ENCODE peak calls at places on chromosomes 3 and 15, in ten cellular contexts. G is tibial artery, K is upper lobe of left lung, V is NB4, X is fibroblast of lung, R is fibroblast of mammary gland, S is BJ, D is DND-41, C is HFF-Myc, I is IMR-90. B is an unnamed sample.

GRCh38 chr3:71450985-71451560 is 132.5 kb downstream of the FOXP1 start:
- DNase-seq in G (no peak), K (no peak), S (no peak), I (peak), X (no peak), D (no peak), C (no peak), V (peak), R (no peak), B (no peak)

GRCh38 chr15:68408971-68409370 is 23.0 kb downstream of the ITGA11 start:
- DNase-seq in V (no peak), D (no peak), R (no peak), X (no peak), S (no peak), G (no peak), C (no peak), K (no peak), I (no peak), B (no peak)

GRCh38 chr3:197297476-197298340 is 704 bp downstream of the DLG1 start:
- DNase-seq in X (peak), S (peak), R (peak), G (peak), D (peak), V (peak), K (peak), I (peak), C (no peak), B (peak)

GRCh38 chr3:194955546-194955945 is 269.9 kb downstream of the FAM43A start:
- DNase-seq in X (no peak), I (no peak), S (no peak), R (no peak), K (no peak), C (no peak), G (no peak), D (no peak), V (no peak), B (no peak)

GRCh38 chr3:197278933-197279332 is 19.5 kb downstream of the DLG1 start:
- DNase-seq in K (no peak), R (no peak), D (no peak), G (no peak), S (no peak), X (no peak), V (no peak), I (no peak), C (no peak), B (no peak)

GRCh38 chr15:43150171-43150929 is 17.0 kb downstream of the TMEM62 start:
- DNase-seq in D (no peak), K (no peak), X (peak), G (no peak), C (peak), S (peak), R (peak), I (peak), V (no peak), B (peak)

GRCh38 chr3:176415896-176416295 is 781.4 kb downstream of the TBL1XR1 start:
- DNase-seq in R (no peak), C (no peak), D (no peak), V (no peak), X (no peak), I (no peak), G (no peak), S (no peak), K (no peak), B (no peak)

GRCh38 chr3:18302517-18302916 is 122.6 kb downstream of the SATB1 start:
- DNase-seq in X (peak), D (no peak), I (peak), V (peak), R (peak), G (no peak), K (no peak), S (peak), C (peak), B (no peak)

GRCh38 chr3:54756330-54756731 is 171.5 kb downstream of the LRTM1 start:
- DNase-seq in X (peak), S (peak), D (no peak), G (no peak), V (no peak), K (no peak), R (peak), C (peak), I (peak), B (no peak)

GRCh38 chr3:97658670-97659285 is 105.8 kb upstream of the ARL6 start:
- DNase-seq in I (peak), R (peak), D (no peak), C (peak), S (no peak), K (no peak), G (no peak), V (peak), X (peak), B (no peak)

GRCh38 chr15:52287114-52287513 is 8.5 kb downstream of the MYO5C start:
- DNase-seq in V (no peak), R (no peak), C (no peak), K (no peak), I (no peak), G (no peak), X (no peak), S (no peak), D (no peak), B (no peak)

GRCh38 chr15:100284701-100285100 is 57.1 kb downstream of the ADAMTS17 start:
- DNase-seq in I (no peak), D (no peak), C (no peak), V (no peak), G (no peak), X (no peak), K (no peak), R (no peak), S (no peak), B (no peak)

GRCh38 chr15:35689266-35689665 is 143.3 kb upstream of the DPH6 start:
- DNase-seq in V (no peak), K (no peak), D (no peak), S (no peak), X (no peak), G (no peak), R (no peak), I (no peak), C (no peak), B (no peak)

GRCh38 chr3:30643763-30644462 is 37.5 kb downstream of the TGFBR2 start:
- DNase-seq in G (no peak), X (no peak), R (no peak), D (peak), K (peak), V (peak), S (no peak), I (no peak), C (no peak), B (no peak)

GRCh38 chr15:64806509-64806908 is 18.9 kb downstream of the PIF1 start:
- DNase-seq in D (no peak), K (no peak), S (no peak), R (no peak), G (no peak), X (no peak), I (no peak), C (no peak), V (no peak), B (peak)

GRCh38 chr3:194136519-194137313 is 768 bp downstream of the HES1 start:
- DNase-seq in I (peak), V (peak), X (peak), K (peak), C (no peak), S (peak), G (peak), R (peak), D (peak), B (peak)

GRCh38 chr3:114690896-114691295 is 397.1 kb downstream of the TIGIT start:
- DNase-seq in G (no peak), I (no peak), D (no peak), C (no peak), R (peak), S (no peak), X (peak), K (no peak), V (no peak), B (no peak)

GRCh38 chr3:129985113-129985512 is 10.6 kb downstream of the TRH start:
- DNase-seq in R (no peak), X (no peak), K (no peak), V (no peak), I (no peak), S (no peak), C (no peak), G (no peak), D (no peak), B (no peak)

GRCh38 chr3:126548556-126549466 is 9.9 kb downstream of the C3orf22 start:
- DNase-seq in C (no peak), V (no peak), K (peak), G (peak), R (no peak), X (no peak), I (no peak), S (no peak), D (peak), B (peak)

GRCh38 chr3:82085356-82085755 is 323.9 kb upstream of the GBE1 start:
- DNase-seq in V (no peak), X (no peak), S (no peak), D (no peak), C (no peak), I (no peak), G (no peak), K (no peak), R (no peak), B (no peak)

GRCh38 chr15:77633913-77634265 is 1.2 kb upstream of the LINGO1 start:
- DNase-seq in G (no peak), K (no peak), I (no peak), C (no peak), X (no peak), R (no peak), D (no peak), S (no peak), V (no peak), B (no peak)

GRCh38 chr3:41188291-41188690 is 11.0 kb upstream of the CTNNB1 start:
- DNase-seq in D (no peak), C (no peak), S (no peak), I (no peak), R (no peak), K (no peak), G (no peak), X (no peak), V (no peak), B (no peak)

GRCh38 chr3:14549256-14549931 is 9.3 kb upstream of the GRIP2 start:
- DNase-seq in R (peak), S (no peak), G (no peak), X (no peak), I (peak), K (no peak), D (no peak), V (peak), C (no peak), B (peak)

GRCh38 chr15:75666823-75667501 is 19.2 kb downstream of the SNX33 start:
- DNase-seq in S (peak), X (peak), D (no peak), R (peak), C (peak), K (peak), I (peak), G (peak), V (peak), B (peak)

GRCh38 chr3:190566043-190566933 is 52.4 kb downstream of the IL1RAP start:
- DNase-seq in K (peak), C (peak), V (peak), S (peak), G (peak), R (peak), X (peak), I (peak), D (peak), B (peak)

GRCh38 chr3:17546500-17546899 is 195.9 kb downstream of the TBC1D5 start:
- DNase-seq in C (no peak), R (no peak), S (no peak), G (no peak), X (no peak), V (no peak), I (no peak), K (no peak), D (no peak), B (no peak)

GRCh38 chr3:40044487-40044886 is 235.1 kb downstream of the MYRIP start:
- DNase-seq in S (peak), R (peak), V (no peak), K (no peak), X (no peak), G (no peak), C (peak), D (no peak), I (no peak), B (peak)

GRCh38 chr15:98226149-98226548 is 265.6 kb downstream of the ARRDC4 start:
- DNase-seq in C (no peak), R (no peak), X (no peak), G (no peak), D (no peak), V (no peak), I (no peak), K (no peak), S (no peak), B (no peak)

GRCh38 chr3:142998439-142998838 is 2.9 kb upstream of the U2SURP start:
- DNase-seq in R (peak), X (peak), C (no peak), I (peak), D (no peak), G (no peak), K (no peak), V (no peak), S (no peak), B (peak)

GRCh38 chr15:73994419-73994883 is at the start of gene PML:
- DNase-seq in G (peak), K (peak), S (peak), D (peak), C (peak), X (peak), I (peak), V (peak), R (peak), B (peak)
- TF ChIP-seq CTCF in G (no peak), K (no peak), S (no peak), D (no peak), C (no peak), X (no peak), I (no peak), V (no peak), R (no peak), B (no peak)

DNA sequence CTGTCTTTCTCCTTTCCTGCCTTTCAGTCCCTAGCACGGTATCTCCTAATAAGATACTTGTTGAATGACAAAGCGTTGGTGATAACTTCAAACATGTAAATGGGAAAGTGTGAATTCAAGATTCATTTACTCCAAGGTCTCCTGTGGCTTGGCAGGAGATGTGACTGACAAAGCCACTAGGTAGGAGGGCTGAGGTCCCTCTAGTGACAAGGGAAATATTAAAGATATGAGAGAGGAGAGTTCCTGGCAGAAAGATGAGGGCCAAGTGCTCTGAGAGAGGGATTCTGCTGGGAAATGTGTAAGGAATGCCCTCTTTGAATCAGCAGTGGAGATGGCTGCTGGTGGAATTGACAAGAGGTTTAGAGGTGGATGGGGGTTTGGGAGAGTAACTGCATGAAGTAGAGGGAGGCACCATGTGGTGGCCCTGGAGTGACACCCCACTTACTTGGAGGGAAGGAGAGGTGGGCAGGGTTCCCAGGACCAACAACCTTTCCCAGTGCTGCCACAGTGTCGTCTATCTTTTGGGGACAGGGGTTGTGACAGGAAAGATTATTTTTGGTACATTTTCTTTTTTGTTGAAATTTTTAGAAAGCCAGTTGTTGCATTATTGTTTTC is 43.0 kb upstream of the SCAANT1 start:
- DNase-seq in K (no peak), R (no peak), C (no peak), I (no peak), V (no peak), G (no peak), D (no peak), S (no peak), X (no peak), B (no peak)
- TF ChIP-seq CTCF in K (no peak), R (no peak), C (no peak), I (no peak), V (no peak), G (no peak), D (no peak), S (no peak), X (no peak), B (no peak)

GRCh38 chr3:151383956-151384355 is 597 bp downstream of the P2RY12 start:
- DNase-seq in R (peak), G (no peak), S (no peak), I (no peak), X (peak), C (no peak), D (no peak), V (no peak), K (no peak), B (no peak)

GRCh38 chr3:151383111-151383510 is 1.4 kb downstream of the P2RY12 start:
- DNase-seq in I (no peak), D (no peak), R (no peak), K (no peak), V (no peak), G (no peak), X (no peak), C (no peak), S (no peak), B (no peak)

GRCh38 chr3:151377768-151378385 is 6.7 kb downstream of the P2RY12 start:
- DNase-seq in X (no peak), R (no peak), I (no peak), C (no peak), K (no peak), G (no peak), D (no peak), V (no peak), S (no peak), B (no peak)

GRCh38 chr3:151382671-151383070 is 1.9 kb downstream of the P2RY12 start:
- DNase-seq in K (no peak), R (no peak), V (peak), S (no peak), I (no peak), G (no peak), X (no peak), D (no peak), C (no peak), B (no peak)

GRCh38 chr3:151379083-151379734 is 5.3 kb downstream of the P2RY12 start:
- DNase-seq in V (peak), D (peak), I (no peak), G (peak), S (no peak), X (peak), R (peak), K (no peak), C (no peak), B (no peak)
- TF ChIP-seq CTCF in V (peak), D (peak), I (peak), G (no peak), S (peak), X (peak), R (peak), K (no peak), C (peak), B (peak)

DNA sequence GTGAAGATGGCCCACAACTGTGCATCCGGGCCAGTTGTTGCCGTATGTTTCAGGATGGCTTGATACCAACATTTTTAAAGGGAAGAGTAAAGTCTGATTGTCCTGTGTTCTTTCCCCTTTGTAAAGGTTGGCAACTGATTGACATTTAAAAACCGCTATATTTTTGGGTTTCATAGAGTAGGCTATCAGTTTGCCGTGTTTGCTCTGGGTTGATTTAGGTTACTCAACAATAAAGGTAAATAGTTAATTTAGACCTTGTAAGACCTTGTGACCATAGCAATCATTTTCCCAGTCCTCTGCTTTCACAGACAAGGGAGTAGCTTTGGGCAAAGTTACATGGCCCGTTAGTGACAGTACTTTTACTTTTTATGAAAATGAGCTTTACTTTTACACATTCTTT is 167.9 kb downstream of the PTPRG start:
- DNase-seq in R (no peak), X (no peak), V (no peak), C (no peak), D (no peak), K (no peak), I (no peak), S (no peak), G (no peak), B (no peak)
- TF ChIP-seq CTCF in R (no peak), X (no peak), V (no peak), C (no peak), D (no peak), K (no peak), I (no peak), S (no peak), G (no peak), B (no peak)

B was measured in osteoblast.